ENCODE peak calls at places on chromosomes 2 and 18, in four cellular contexts. I is GM12878, T is Peyer's patch, Z is mammary epithelial cell. F is an unnamed sample.

GRCh38 chr2:7044253-7045250 is 127.3 kb downstream of the RNF144A start:
- DNase-seq in I (peak; percentile 16), Z (peak; percentile 21), T (peak; percentile 44), F (peak; percentile 79)

GRCh38 chr18:79571221-79572092 is 108.1 kb upstream of the CTDP1 start:
- DNase-seq in T (no peak), Z (no peak), I (no peak), F (no peak)

GRCh38 chr2:159042115-159042850 is 73.8 kb downstream of the TANC1 start:
- DNase-seq in I (no peak), T (no peak), Z (peak; percentile 55), F (no peak)

GRCh38 chr18:499351-500229 is 911 bp downstream of the COLEC12 start:
- DNase-seq in I (no peak), Z (peak; percentile 27), T (no peak), F (peak; percentile 84)

GRCh38 chr2:28666496-28667184 is 85.0 kb upstream of the PPP1CB start:
- DNase-seq in Z (no peak), I (no peak), T (no peak), F (no peak)

GRCh38 chr2:11071207-11071606 is 84.1 kb upstream of the SLC66A3 start:
- DNase-seq in T (no peak), I (no peak), Z (no peak), F (no peak)

GRCh38 chr2:45944075-45944474 is 292.6 kb downstream of the PRKCE start:
- DNase-seq in Z (peak; percentile 52), T (no peak), I (no peak), F (peak; percentile 67)

GRCh38 chr2:29281086-29281485 is 165.9 kb downstream of the CLIP4 start:
- DNase-seq in T (no peak), I (no peak), Z (no peak), F (no peak)

GRCh38 chr2:11103984-11104793 is 51.1 kb upstream of the SLC66A3 start:
- DNase-seq in T (no peak), I (peak; percentile 83), Z (no peak), F (no peak)

GRCh38 chr2:131104487-131105155 is 515 bp upstream of the PLEKHB2 start:
- DNase-seq in I (peak; percentile 5), Z (peak; percentile 71), T (peak; percentile 25), F (peak; percentile 78)

GRCh38 chr2:125167820-125168219 is 1142.7 kb downstream of the CNTNAP5 start:
- DNase-seq in T (no peak), Z (peak; percentile 10), I (no peak), F (peak; percentile 12)

GRCh38 chr2:69104281-69104680 is 91.3 kb downstream of the ANTXR1 start:
- DNase-seq in I (no peak), T (no peak), Z (no peak), F (no peak)
- H3K36me3 ChIP-seq in I (no peaks in the 10 kb centered on the region), T (no peaks in the 10 kb centered on the region), Z (peaks cover 7% of the 10 kb centered on the region), F (peaks cover 35% of the 10 kb centered on the region)

GRCh38 chr2:37590119-37590571 is 81.3 kb downstream of the CDC42EP3 start:
- DNase-seq in I (no peak), Z (peak; percentile 11), T (no peak), F (peak; percentile 87)
- H3K4me1 ChIP-seq in I (peaks cover 43% of the 10 kb centered on the region), Z (peaks cover 56% of the 10 kb centered on the region), T (no peaks in the 10 kb centered on the region), F (peaks cover 57% of the 10 kb centered on the region)

DNA sequence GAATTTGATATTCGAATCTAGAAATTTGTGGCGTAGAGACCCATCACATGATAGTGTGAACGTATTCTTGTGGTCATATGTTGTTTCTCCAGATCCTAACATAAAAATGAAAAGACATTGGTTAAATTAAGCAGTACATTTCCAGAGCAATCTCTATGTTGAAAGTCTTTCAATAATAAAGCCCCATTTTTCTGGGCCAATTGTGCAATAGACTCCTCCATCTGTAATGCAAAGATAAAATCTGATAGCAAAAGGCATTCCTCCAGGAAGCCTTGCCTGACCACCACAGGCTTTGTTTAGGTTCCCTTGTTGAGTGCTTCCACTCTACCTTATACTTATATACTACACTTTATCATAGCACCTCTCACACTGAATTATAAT is 31.3 kb downstream of the APOB start:
- DNase-seq in T (no peak), Z (no peak), I (no peak), F (peak; percentile 42)
- H3K36me3 ChIP-seq in T (no peaks in the 10 kb centered on the region), Z (no peaks in the 10 kb centered on the region), I (no peaks in the 10 kb centered on the region), F (no peaks in the 10 kb centered on the region)

GRCh38 chr2:197285361-197285760 is 25.2 kb downstream of the ANKRD44 start:
- DNase-seq in I (no peak), T (no peak), Z (no peak), F (no peak)
- H3K4me1 ChIP-seq in I (peaks cover 23% of the 10 kb centered on the region), T (no peaks in the 10 kb centered on the region), Z (peaks cover 4% of the 10 kb centered on the region), F (peaks cover 7% of the 10 kb centered on the region)

DNA sequence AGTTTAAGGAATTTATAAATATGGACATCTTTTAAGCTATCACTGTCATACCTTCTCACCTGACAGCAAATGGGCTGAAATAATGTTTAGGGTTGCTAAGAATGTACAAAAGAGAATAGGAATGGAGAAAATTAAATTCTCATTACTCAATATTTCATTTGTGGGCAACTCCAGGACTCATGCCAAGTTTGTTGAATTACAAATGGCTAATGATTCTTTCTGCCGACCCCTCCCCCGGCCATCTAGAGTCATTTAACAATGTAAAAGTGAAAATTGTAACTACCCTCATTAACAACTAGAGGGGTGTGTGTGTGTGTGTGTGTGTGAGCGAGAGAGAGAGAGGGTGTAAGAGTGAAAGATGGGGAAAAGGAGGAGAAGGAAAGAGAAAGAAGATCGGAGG is 708.5 kb upstream of the FAM98A start:
- DNase-seq in Z (no peak), I (no peak), T (no peak), F (no peak)
- H3K36me3 ChIP-seq in Z (no peaks in the 10 kb centered on the region), I (no peaks in the 10 kb centered on the region), T (no peaks in the 10 kb centered on the region), F (no peaks in the 10 kb centered on the region)

GRCh38 chr2:84999467-85000064 is 28.6 kb downstream of the KCMF1 start:
- DNase-seq in T (no peak), Z (no peak), I (no peak), F (no peak)

GRCh38 chr2:84991404-84992151 is 20.6 kb downstream of the KCMF1 start:
- DNase-seq in T (no peak), I (no peak), Z (peak; percentile 84), F (peak; percentile 92)

GRCh38 chr2:84996909-84997308 is 25.9 kb downstream of the KCMF1 start:
- DNase-seq in I (no peak), T (no peak), Z (no peak), F (no peak)

GRCh38 chr2:85001595-85001994 is 30.6 kb downstream of the KCMF1 start:
- DNase-seq in T (no peak), I (no peak), Z (peak; percentile 61), F (no peak)

DNA sequence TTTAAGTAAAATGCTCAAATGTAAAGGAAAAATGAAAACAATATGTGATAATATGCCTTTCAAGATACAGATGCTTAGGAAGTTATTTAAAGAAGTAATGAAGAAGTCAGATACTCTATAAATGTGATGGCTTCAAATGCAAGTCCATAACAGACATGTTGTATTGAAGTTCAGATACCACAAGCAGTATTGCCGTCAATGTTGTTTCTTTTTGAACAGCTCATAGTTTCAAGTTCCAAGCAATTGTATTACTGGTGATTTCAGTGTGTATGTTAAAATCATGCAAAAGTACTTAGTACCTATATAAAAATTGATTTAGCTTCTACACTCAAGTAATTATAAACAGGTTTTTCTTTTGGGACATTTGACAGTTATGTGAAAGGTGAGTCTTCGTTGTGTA is 24.9 kb downstream of the KCMF1 start:
- DNase-seq in T (no peak), Z (no peak), I (no peak), F (no peak)
- H3K4me1 ChIP-seq in T (no peaks in the 10 kb centered on the region), Z (peaks cover 12% of the 10 kb centered on the region), I (peaks cover 7% of the 10 kb centered on the region), F (peaks cover 37% of the 10 kb centered on the region)

DNA sequence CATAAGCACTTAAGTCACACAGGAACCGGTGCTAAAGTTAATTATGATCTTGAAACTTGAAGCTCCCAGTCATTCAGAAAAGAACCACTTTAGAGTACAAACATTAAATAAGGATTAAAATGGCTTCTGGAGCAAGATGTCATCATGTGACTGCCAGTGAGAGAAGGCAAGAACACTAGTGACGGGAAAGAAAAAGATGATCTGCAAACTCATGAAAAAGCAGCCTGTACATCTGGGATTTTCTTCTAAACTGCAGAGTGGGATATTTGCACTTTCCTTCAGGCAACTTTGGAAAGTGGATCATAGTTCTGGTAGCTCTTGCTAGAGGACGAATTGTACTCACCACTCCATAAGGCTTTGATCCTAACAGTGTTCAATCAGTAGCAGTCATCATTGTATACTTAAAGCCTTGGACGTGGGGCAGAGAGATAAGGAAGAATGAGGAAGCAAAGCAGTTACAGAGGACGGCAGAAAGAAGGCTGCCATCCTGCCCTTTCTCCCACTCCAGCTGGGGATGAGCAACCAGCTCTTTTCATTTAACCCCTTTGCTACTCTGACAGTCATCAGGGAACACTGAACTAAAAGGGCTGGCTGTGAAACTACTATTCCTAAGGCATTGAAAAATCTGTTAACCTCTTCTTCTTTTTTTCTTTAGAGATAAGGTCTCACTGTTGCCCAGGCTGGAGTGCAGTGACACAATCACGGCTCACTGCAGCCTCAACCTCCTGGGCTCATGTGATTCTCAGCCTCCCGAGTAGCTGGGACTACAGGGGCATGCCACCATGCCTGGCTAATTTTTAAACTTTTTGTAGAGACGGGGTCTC is 18.1 kb downstream of the ABHD3 start:
- DNase-seq in Z (no peak), T (no peak), I (no peak), F (no peak)
- H3K36me3 ChIP-seq in Z (peaks cover 7% of the 10 kb centered on the region), T (no peaks in the 10 kb centered on the region), I (peaks cover 1% of the 10 kb centered on the region), F (no peaks in the 10 kb centered on the region)

GRCh38 chr2:186544255-186544675 is 45.6 kb upstream of the ITGAV start:
- DNase-seq in Z (peak; percentile 96), T (no peak), I (no peak), F (peak; percentile 83)
- H3K4me1 ChIP-seq in Z (peaks cover 43% of the 10 kb centered on the region), T (no peaks in the 10 kb centered on the region), I (no peaks in the 10 kb centered on the region), F (peaks cover 58% of the 10 kb centered on the region)

GRCh38 chr2:237101118-237101979 is 15.7 kb downstream of the COPS8 start:
- DNase-seq in T (no peak), Z (no peak), I (no peak), F (no peak)
- H3K36me3 ChIP-seq in T (no peaks in the 10 kb centered on the region), Z (peaks cover 23% of the 10 kb centered on the region), I (no peaks in the 10 kb centered on the region), F (peaks cover 63% of the 10 kb centered on the region)

DNA sequence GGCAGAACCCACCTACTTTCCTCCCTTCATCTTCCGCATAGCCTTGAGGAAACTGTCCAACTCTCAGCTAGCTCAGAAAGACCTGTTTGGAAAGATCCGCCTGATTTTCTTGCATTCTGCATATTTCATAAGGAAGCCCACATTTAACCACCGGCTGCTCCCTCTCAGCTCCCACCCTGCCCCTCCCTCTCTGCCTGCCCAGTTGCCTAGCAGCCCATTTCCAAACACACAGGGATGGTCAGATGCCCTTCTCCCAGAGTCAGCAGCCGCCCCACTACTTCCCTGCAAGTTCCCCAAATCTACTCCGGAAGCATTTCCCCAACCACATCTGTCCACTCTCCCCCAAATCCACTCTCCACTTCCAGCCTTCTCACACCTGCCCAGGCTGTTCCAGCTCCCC is 96.0 kb downstream of the TNS1 start:
- DNase-seq in I (no peak), Z (no peak), T (no peak), F (no peak)
- H3K4me1 ChIP-seq in I (no peaks in the 10 kb centered on the region), Z (no peaks in the 10 kb centered on the region), T (no peaks in the 10 kb centered on the region), F (peaks cover 78% of the 10 kb centered on the region)